ENCODE peak calls at places on chromosome 5, in five cellular contexts. W, E, F, H and P are unnamed samples.

GRCh38 chr5:151696470-151697061 is 9.9 kb upstream of the SPARC start:
- DNase-seq in W (peak; percentile 26), E (no peak), F (no peak), H (peak; percentile 61), P (no peak)

GRCh38 chr5:65805082-65805481 is 83.1 kb downstream of the NLN start:
- DNase-seq in W (no peak), E (no peak), F (no peak), H (no peak), P (no peak)

GRCh38 chr5:136799806-136800372 is 434.5 kb upstream of the TRPC7 start:
- DNase-seq in W (no peak), E (no peak), F (no peak), H (no peak), P (no peak)

GRCh38 chr5:20286512-20286911 is 298.5 kb upstream of the CDH18 start:
- DNase-seq in W (no peak), E (no peak), F (no peak), H (no peak), P (no peak)

GRCh38 chr5:102511666-102512065 is 12.9 kb upstream of the SLCO6A1 start:
- DNase-seq in W (peak; percentile 23), E (no peak), F (no peak), H (peak; percentile 38), P (peak; percentile 9)

GRCh38 chr5:176832162-176832561 is 21.8 kb downstream of the UNC5A start:
- DNase-seq in W (no peak), E (no peak), F (no peak), H (no peak), P (no peak)

GRCh38 chr5:123450641-123451421 is 27.6 kb upstream of the CEP120 start:
- DNase-seq in W (no peak), E (no peak), F (no peak), H (no peak), P (no peak)

GRCh38 chr5:148075529-148075928 is 11.7 kb downstream of the SPINK5 start:
- DNase-seq in W (no peak), E (no peak), F (no peak), H (no peak), P (no peak)

GRCh38 chr5:136080483-136081180 is 51.8 kb downstream of the TGFBI start:
- DNase-seq in W (peak; percentile 75), E (peak; percentile 71), F (no peak), H (peak; percentile 92), P (peak; percentile 7)

GRCh38 chr5:168740821-168741213 is 161.6 kb upstream of the PANK3 start:
- DNase-seq in W (no peak), E (no peak), F (no peak), H (no peak), P (no peak)

GRCh38 chr5:28703651-28704260 is 1665.4 kb upstream of the CDH9 start:
- DNase-seq in W (no peak), E (no peak), F (no peak), H (no peak), P (no peak)

GRCh38 chr5:264346-264745 is 7.1 kb upstream of the PDCD6 start:
- DNase-seq in W (no peak), E (no peak), F (no peak), H (no peak), P (no peak)

GRCh38 chr5:8773091-8773615 is 772.7 kb downstream of the SEMA5A start:
- DNase-seq in W (no peak), E (no peak), F (no peak), H (no peak), P (no peak)

GRCh38 chr5:154686490-154686889 is 68.7 kb upstream of the LARP1 start:
- DNase-seq in W (no peak), E (no peak), F (no peak), H (no peak), P (no peak)

GRCh38 chr5:176899946-176900782 is 1.0 kb upstream of the HK3 start:
- DNase-seq in W (no peak), E (no peak), F (no peak), H (no peak), P (no peak)

GRCh38 chr5:171595801-171596231 is 176.4 kb downstream of the FGF18 start:
- DNase-seq in W (no peak), E (no peak), F (no peak), H (peak; percentile 27), P (no peak)

GRCh38 chr5:1490360-1490759 is 33.4 kb downstream of the LPCAT1 start:
- DNase-seq in W (no peak), E (no peak), F (peak; percentile 74), H (no peak), P (no peak)

GRCh38 chr5:119321569-119322311 is 34.1 kb upstream of the TNFAIP8 start:
- DNase-seq in W (no peak), E (no peak), F (no peak), H (no peak), P (no peak)
- H3K27ac ChIP-seq in W (no peak overlapping the region), E (no peak overlapping the region), F (no peak overlapping the region), H (no peak overlapping the region), P (no peak overlapping the region)

DNA sequence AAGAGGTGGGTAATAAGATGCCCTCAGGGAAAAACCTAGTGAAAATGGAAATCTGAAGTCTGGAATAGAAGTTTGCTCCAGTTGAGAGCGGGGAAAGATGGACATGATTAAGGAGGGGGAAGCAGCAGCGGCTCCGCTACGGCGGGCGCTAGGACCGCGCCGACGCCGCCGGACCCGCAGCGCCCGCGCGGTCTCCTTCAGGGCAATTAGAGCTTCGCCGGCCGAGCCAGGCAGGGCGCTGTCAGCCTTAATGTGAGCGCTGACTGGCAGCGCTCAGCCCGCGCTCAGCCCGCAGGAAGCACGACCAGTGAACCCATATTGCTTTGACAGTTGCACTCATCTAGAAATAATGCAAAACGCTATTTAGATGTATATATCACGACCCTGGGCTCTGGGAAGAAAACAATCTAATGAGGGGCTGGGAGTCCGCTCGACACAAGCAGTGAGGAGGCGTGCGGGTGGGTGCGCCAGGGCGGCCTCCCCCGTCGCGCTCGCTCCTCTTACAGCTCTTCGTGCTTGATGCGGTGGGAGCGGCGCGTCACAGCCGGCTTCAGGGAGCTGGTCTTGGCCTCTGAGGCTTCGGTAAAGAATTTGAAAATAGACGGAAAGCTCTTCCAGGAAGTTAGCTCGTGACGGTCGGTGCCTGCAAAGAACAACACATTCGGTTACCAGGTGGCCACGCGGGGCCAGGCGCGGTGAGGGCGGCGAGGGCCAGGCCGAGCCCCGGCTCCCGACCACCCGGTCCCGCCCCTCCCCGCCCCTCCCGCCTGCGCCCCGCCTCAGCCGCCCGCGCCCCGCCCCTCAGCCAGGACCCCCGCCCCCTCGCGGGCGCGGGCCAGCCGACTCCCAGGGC is 37.7 kb downstream of the NR2F1 start:
- DNase-seq in W (peak; percentile 66), E (peak; percentile 51), F (peak; percentile 43), H (peak; percentile 61), P (peak; percentile 79)
- H3K27ac ChIP-seq in W (no peak overlapping the region), E (peak overlapping the region; percentile 93), F (no peak overlapping the region), H (peak overlapping the region; percentile 86), P (peak overlapping the region; percentile 78)

GRCh38 chr5:134590992-134591659 is 41.5 kb downstream of the SAR1B start:
- DNase-seq in W (no peak), E (no peak), F (no peak), H (no peak), P (no peak)

GRCh38 chr5:134592141-134592746 is 40.4 kb downstream of the SAR1B start:
- DNase-seq in W (no peak), E (no peak), F (no peak), H (no peak), P (no peak)

GRCh38 chr5:134594797-134595457 is 37.7 kb downstream of the SAR1B start:
- DNase-seq in W (no peak), E (no peak), F (no peak), H (no peak), P (no peak)

GRCh38 chr5:134594336-134594735 is 38.3 kb downstream of the SAR1B start:
- DNase-seq in W (no peak), E (no peak), F (no peak), H (no peak), P (no peak)

DNA sequence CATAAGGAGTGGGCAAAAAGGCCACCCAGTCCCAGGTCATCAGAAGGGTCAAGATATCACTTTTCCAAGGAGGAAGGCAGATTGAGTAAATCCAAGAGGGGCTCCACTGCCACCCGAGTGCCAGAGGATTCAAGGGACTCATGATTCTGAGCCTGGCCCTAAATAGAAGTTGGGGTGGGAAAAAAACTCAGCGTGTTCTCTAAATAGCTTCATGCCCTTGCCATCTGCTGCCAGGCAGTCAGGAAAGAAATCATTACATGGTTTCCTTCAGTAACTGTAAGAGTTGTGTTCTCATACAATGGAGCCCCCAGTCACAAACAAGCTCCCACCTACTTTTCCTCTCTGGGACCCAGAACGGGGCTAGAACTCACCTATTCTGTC is 37.2 kb downstream of the SAR1B start:
- DNase-seq in W (no peak), E (no peak), F (no peak), H (no peak), P (no peak)
- H3K27ac ChIP-seq in W (no peak overlapping the region), E (no peak overlapping the region), F (no peak overlapping the region), H (peak overlapping the region; percentile 80), P (no peak overlapping the region)

GRCh38 chr5:134534726-134535110 is 9.2 kb downstream of the JADE2 start:
- DNase-seq in W (no peak), E (no peak), F (no peak), H (no peak), P (no peak)
- H3K27ac ChIP-seq in W (no peak overlapping the region), E (peak overlapping the region; percentile 75), F (no peak overlapping the region), H (no peak overlapping the region), P (no peak overlapping the region)

GRCh38 chr5:179679014-179679674 is 1.7 kb downstream of the CBY3 start:
- DNase-seq in W (peak; percentile 65), E (peak; percentile 63), F (no peak), H (peak; percentile 73), P (peak; percentile 53)
- H3K27ac ChIP-seq in W (peak overlapping the region; percentile 21), E (peak overlapping the region; percentile 97), F (peak overlapping the region; percentile 90), H (peak overlapping the region; percentile 91), P (peak overlapping the region; percentile 92)

GRCh38 chr5:143406408-143406807 is 2.9 kb upstream of the NR3C1 start:
- DNase-seq in W (no peak), E (no peak), F (no peak), H (no peak), P (no peak)

GRCh38 chr5:143413964-143414669 is 10.6 kb upstream of the NR3C1 start:
- DNase-seq in W (no peak), E (no peak), F (no peak), H (peak; percentile 20), P (no peak)

GRCh38 chr5:143412656-143413342 is 9.3 kb upstream of the NR3C1 start:
- DNase-seq in W (no peak), E (no peak), F (no peak), H (no peak), P (no peak)

GRCh38 chr5:143405747-143406098 is 2.2 kb upstream of the NR3C1 start:
- DNase-seq in W (no peak), E (no peak), F (no peak), H (no peak), P (no peak)

DNA sequence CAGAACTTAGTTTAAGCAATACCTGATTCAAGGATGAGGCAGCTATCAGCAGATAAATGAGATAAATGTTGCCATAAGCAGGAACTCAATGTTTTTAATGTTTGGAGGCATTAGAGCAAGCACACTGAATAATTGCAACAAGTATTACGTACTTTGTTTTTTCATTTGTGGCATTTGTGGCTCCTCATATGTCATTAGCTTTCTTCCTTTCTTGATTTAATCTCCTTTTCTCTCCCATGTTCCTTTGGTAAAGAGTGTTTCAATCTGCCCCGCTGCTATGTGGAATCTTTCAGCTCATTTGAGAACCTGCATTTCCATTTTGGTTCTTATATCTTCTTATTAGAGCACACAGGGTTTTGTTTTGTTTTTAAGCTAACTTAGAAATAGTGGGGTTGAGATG is 6.5 kb upstream of the NR3C1 start:
- DNase-seq in W (no peak), E (no peak), F (no peak), H (no peak), P (no peak)
- H3K27ac ChIP-seq in W (no peak overlapping the region), E (no peak overlapping the region), F (no peak overlapping the region), H (no peak overlapping the region), P (no peak overlapping the region)